ENCODE peak calls at places on chromosomes 12 and 14, in nine cellular contexts. One of them, this sample, is unnamed.

GRCh38 chr14:35806006-35806907 is 2.8 kb downstream of the RALGAPA1 start:
- DNase-seq in neural crest cell: no peak
- DNase-seq in GM20000: no peak
- DNase-seq in Caco-2: no peak
- DNase-seq in naive thymus-derived CD8-positive, alpha-beta T cell: no peak
- DNase-seq in ELF-1: no peak
- DNase-seq in stimulated activated CD8-positive, alpha-beta memory T cell treated with anti-CD3 and anti-CD28 coated beads, Interleukin-15, amount 100 ng/mL, for 4 hours: no peak
- DNase-seq in ELR: no peak
- DNase-seq in hypothalamus: no peak
- DNase-seq in this sample: no peak

GRCh38 chr14:102928412-102929348 is 6.2 kb downstream of the AMN start:
- DNase-seq in GM20000: peak; percentile 94
- DNase-seq in ELF-1: peak; percentile 71
- DNase-seq in hypothalamus: no peak
- DNase-seq in naive thymus-derived CD8-positive, alpha-beta T cell: peak; percentile 87
- DNase-seq in ELR: peak; percentile 54
- DNase-seq in Caco-2: peak; percentile 95
- DNase-seq in stimulated activated CD8-positive, alpha-beta memory T cell treated with anti-CD3 and anti-CD28 coated beads, Interleukin-15, amount 100 ng/mL, for 4 hours: peak; percentile 68
- DNase-seq in neural crest cell: peak; percentile 54
- DNase-seq in this sample: no peak

GRCh38 chr14:77638738-77639137 is 22.3 kb upstream of the SPTLC2 start:
- DNase-seq in neural crest cell: no peak
- DNase-seq in naive thymus-derived CD8-positive, alpha-beta T cell: no peak
- DNase-seq in Caco-2: no peak
- DNase-seq in GM20000: no peak
- DNase-seq in stimulated activated CD8-positive, alpha-beta memory T cell treated with anti-CD3 and anti-CD28 coated beads, Interleukin-15, amount 100 ng/mL, for 4 hours: no peak
- DNase-seq in ELR: peak; percentile 97
- DNase-seq in hypothalamus: no peak
- DNase-seq in ELF-1: peak; percentile 13
- DNase-seq in this sample: no peak

GRCh38 chr12:106358410-106359241 is 1.1 kb downstream of the POLR3B start:
- DNase-seq in stimulated activated CD8-positive, alpha-beta memory T cell treated with anti-CD3 and anti-CD28 coated beads, Interleukin-15, amount 100 ng/mL, for 4 hours: no peak
- DNase-seq in ELF-1: peak; percentile 7
- DNase-seq in ELR: peak; percentile 4
- DNase-seq in neural crest cell: no peak
- DNase-seq in GM20000: no peak
- DNase-seq in naive thymus-derived CD8-positive, alpha-beta T cell: no peak
- DNase-seq in Caco-2: peak; percentile 13
- DNase-seq in hypothalamus: no peak
- DNase-seq in this sample: no peak

GRCh38 chr14:62307844-62308243 is 545.6 kb downstream of the SNAPC1 start:
- DNase-seq in GM20000: no peak
- DNase-seq in hypothalamus: no peak
- DNase-seq in neural crest cell: no peak
- DNase-seq in Caco-2: no peak
- DNase-seq in ELR: no peak
- DNase-seq in stimulated activated CD8-positive, alpha-beta memory T cell treated with anti-CD3 and anti-CD28 coated beads, Interleukin-15, amount 100 ng/mL, for 4 hours: no peak
- DNase-seq in ELF-1: no peak
- DNase-seq in naive thymus-derived CD8-positive, alpha-beta T cell: no peak
- DNase-seq in this sample: no peak

GRCh38 chr14:68361231-68361630 is 431.6 kb downstream of the ZFP36L1 start:
- DNase-seq in stimulated activated CD8-positive, alpha-beta memory T cell treated with anti-CD3 and anti-CD28 coated beads, Interleukin-15, amount 100 ng/mL, for 4 hours: no peak
- DNase-seq in ELR: peak; percentile 72
- DNase-seq in neural crest cell: no peak
- DNase-seq in Caco-2: no peak
- DNase-seq in naive thymus-derived CD8-positive, alpha-beta T cell: no peak
- DNase-seq in GM20000: no peak
- DNase-seq in hypothalamus: no peak
- DNase-seq in ELF-1: no peak
- DNase-seq in this sample: no peak

GRCh38 chr14:77603654-77604270 is 12.7 kb downstream of the SPTLC2 start:
- DNase-seq in ELR: no peak
- DNase-seq in neural crest cell: no peak
- DNase-seq in naive thymus-derived CD8-positive, alpha-beta T cell: no peak
- DNase-seq in stimulated activated CD8-positive, alpha-beta memory T cell treated with anti-CD3 and anti-CD28 coated beads, Interleukin-15, amount 100 ng/mL, for 4 hours: no peak
- DNase-seq in ELF-1: no peak
- DNase-seq in Caco-2: peak; percentile 25
- DNase-seq in hypothalamus: no peak
- DNase-seq in GM20000: no peak
- DNase-seq in this sample: no peak

GRCh38 chr12:7868391-7868790 is 4.3 kb downstream of the SLC2A14 start:
- DNase-seq in stimulated activated CD8-positive, alpha-beta memory T cell treated with anti-CD3 and anti-CD28 coated beads, Interleukin-15, amount 100 ng/mL, for 4 hours: no peak
- DNase-seq in ELR: peak; percentile 15
- DNase-seq in naive thymus-derived CD8-positive, alpha-beta T cell: no peak
- DNase-seq in neural crest cell: no peak
- DNase-seq in hypothalamus: no peak
- DNase-seq in GM20000: no peak
- DNase-seq in Caco-2: no peak
- DNase-seq in ELF-1: no peak
- DNase-seq in this sample: no peak

GRCh38 chr12:120961604-120962486 is 16.5 kb upstream of the HNF1A start:
- DNase-seq in Caco-2: peak; percentile 82
- DNase-seq in hypothalamus: no peak
- DNase-seq in neural crest cell: no peak
- DNase-seq in ELR: no peak
- DNase-seq in ELF-1: no peak
- DNase-seq in GM20000: no peak
- DNase-seq in naive thymus-derived CD8-positive, alpha-beta T cell: no peak
- DNase-seq in stimulated activated CD8-positive, alpha-beta memory T cell treated with anti-CD3 and anti-CD28 coated beads, Interleukin-15, amount 100 ng/mL, for 4 hours: no peak
- DNase-seq in this sample: peak; percentile 86

GRCh38 chr14:92144708-92145107 is 22.9 kb downstream of the CPSF2 start:
- DNase-seq in GM20000: no peak
- DNase-seq in ELF-1: no peak
- DNase-seq in Caco-2: no peak
- DNase-seq in neural crest cell: no peak
- DNase-seq in naive thymus-derived CD8-positive, alpha-beta T cell: no peak
- DNase-seq in stimulated activated CD8-positive, alpha-beta memory T cell treated with anti-CD3 and anti-CD28 coated beads, Interleukin-15, amount 100 ng/mL, for 4 hours: no peak
- DNase-seq in ELR: peak; percentile 45
- DNase-seq in hypothalamus: no peak
- DNase-seq in this sample: no peak

GRCh38 chr14:74504874-74505617 is 11.5 kb downstream of the ISCA2 start:
- DNase-seq in ELF-1: no peak
- DNase-seq in Caco-2: no peak
- DNase-seq in neural crest cell: no peak
- DNase-seq in hypothalamus: no peak
- DNase-seq in GM20000: no peak
- DNase-seq in stimulated activated CD8-positive, alpha-beta memory T cell treated with anti-CD3 and anti-CD28 coated beads, Interleukin-15, amount 100 ng/mL, for 4 hours: no peak
- DNase-seq in ELR: no peak
- DNase-seq in naive thymus-derived CD8-positive, alpha-beta T cell: no peak
- DNase-seq in this sample: no peak

GRCh38 chr14:57417228-57417627 is 26.8 kb downstream of the NAA30 start:
- DNase-seq in GM20000: no peak
- DNase-seq in stimulated activated CD8-positive, alpha-beta memory T cell treated with anti-CD3 and anti-CD28 coated beads, Interleukin-15, amount 100 ng/mL, for 4 hours: no peak
- DNase-seq in neural crest cell: no peak
- DNase-seq in naive thymus-derived CD8-positive, alpha-beta T cell: no peak
- DNase-seq in Caco-2: no peak
- DNase-seq in ELF-1: no peak
- DNase-seq in hypothalamus: no peak
- DNase-seq in ELR: no peak
- DNase-seq in this sample: no peak

GRCh38 chr14:72810201-72810600 is 83.7 kb downstream of the DPF3 start:
- DNase-seq in ELF-1: no peak
- DNase-seq in stimulated activated CD8-positive, alpha-beta memory T cell treated with anti-CD3 and anti-CD28 coated beads, Interleukin-15, amount 100 ng/mL, for 4 hours: peak; percentile 66
- DNase-seq in neural crest cell: no peak
- DNase-seq in GM20000: no peak
- DNase-seq in Caco-2: no peak
- DNase-seq in naive thymus-derived CD8-positive, alpha-beta T cell: peak; percentile 44
- DNase-seq in hypothalamus: no peak
- DNase-seq in ELR: no peak
- DNase-seq in this sample: no peak

GRCh38 chr14:64500088-64500487 is 3.5 kb downstream of the ZBTB25 start:
- DNase-seq in ELR: no peak
- DNase-seq in GM20000: no peak
- DNase-seq in Caco-2: no peak
- DNase-seq in stimulated activated CD8-positive, alpha-beta memory T cell treated with anti-CD3 and anti-CD28 coated beads, Interleukin-15, amount 100 ng/mL, for 4 hours: no peak
- DNase-seq in hypothalamus: no peak
- DNase-seq in neural crest cell: no peak
- DNase-seq in naive thymus-derived CD8-positive, alpha-beta T cell: no peak
- DNase-seq in ELF-1: no peak
- DNase-seq in this sample: no peak

GRCh38 chr14:65790185-65790815 is 377.8 kb downstream of the FUT8 start:
- DNase-seq in naive thymus-derived CD8-positive, alpha-beta T cell: no peak
- DNase-seq in GM20000: no peak
- DNase-seq in ELR: no peak
- DNase-seq in hypothalamus: no peak
- DNase-seq in neural crest cell: no peak
- DNase-seq in Caco-2: no peak
- DNase-seq in stimulated activated CD8-positive, alpha-beta memory T cell treated with anti-CD3 and anti-CD28 coated beads, Interleukin-15, amount 100 ng/mL, for 4 hours: no peak
- DNase-seq in ELF-1: peak; percentile 37
- DNase-seq in this sample: peak; percentile 68

GRCh38 chr14:78313499-78313898 is 143.3 kb downstream of the NRXN3 start:
- DNase-seq in GM20000: no peak
- DNase-seq in hypothalamus: no peak
- DNase-seq in ELR: no peak
- DNase-seq in naive thymus-derived CD8-positive, alpha-beta T cell: no peak
- DNase-seq in ELF-1: no peak
- DNase-seq in stimulated activated CD8-positive, alpha-beta memory T cell treated with anti-CD3 and anti-CD28 coated beads, Interleukin-15, amount 100 ng/mL, for 4 hours: no peak
- DNase-seq in neural crest cell: no peak
- DNase-seq in Caco-2: no peak
- DNase-seq in this sample: no peak

GRCh38 chr12:127293507-127294310 is 973.3 kb upstream of the TMEM132C start:
- DNase-seq in Caco-2: peak; percentile 59
- DNase-seq in ELR: peak; percentile 81
- DNase-seq in naive thymus-derived CD8-positive, alpha-beta T cell: no peak
- DNase-seq in hypothalamus: no peak
- DNase-seq in neural crest cell: peak; percentile 69
- DNase-seq in GM20000: no peak
- DNase-seq in ELF-1: peak; percentile 27
- DNase-seq in stimulated activated CD8-positive, alpha-beta memory T cell treated with anti-CD3 and anti-CD28 coated beads, Interleukin-15, amount 100 ng/mL, for 4 hours: no peak
- DNase-seq in this sample: no peak

GRCh38 chr14:103314496-103315277 is 19.4 kb upstream of the EIF5 start:
- DNase-seq in neural crest cell: no peak
- DNase-seq in hypothalamus: no peak
- DNase-seq in Caco-2: no peak
- DNase-seq in GM20000: no peak
- DNase-seq in ELF-1: no peak
- DNase-seq in naive thymus-derived CD8-positive, alpha-beta T cell: no peak
- DNase-seq in stimulated activated CD8-positive, alpha-beta memory T cell treated with anti-CD3 and anti-CD28 coated beads, Interleukin-15, amount 100 ng/mL, for 4 hours: no peak
- DNase-seq in ELR: no peak
- DNase-seq in this sample: no peak

GRCh38 chr14:70045715-70046535 is 142.8 kb downstream of the SLC8A3 start:
- DNase-seq in ELF-1: peak; percentile 83
- DNase-seq in neural crest cell: peak; percentile 62
- DNase-seq in ELR: peak; percentile 67
- DNase-seq in hypothalamus: peak; percentile 5
- DNase-seq in Caco-2: peak; percentile 64
- DNase-seq in naive thymus-derived CD8-positive, alpha-beta T cell: no peak
- DNase-seq in stimulated activated CD8-positive, alpha-beta memory T cell treated with anti-CD3 and anti-CD28 coated beads, Interleukin-15, amount 100 ng/mL, for 4 hours: no peak
- DNase-seq in GM20000: peak; percentile 16
- DNase-seq in this sample: no peak

GRCh38 chr12:102535306-102535705 is 54.9 kb upstream of the IGF1 start:
- DNase-seq in Caco-2: no peak
- DNase-seq in neural crest cell: no peak
- DNase-seq in ELR: no peak
- DNase-seq in ELF-1: no peak
- DNase-seq in naive thymus-derived CD8-positive, alpha-beta T cell: no peak
- DNase-seq in hypothalamus: no peak
- DNase-seq in GM20000: no peak
- DNase-seq in stimulated activated CD8-positive, alpha-beta memory T cell treated with anti-CD3 and anti-CD28 coated beads, Interleukin-15, amount 100 ng/mL, for 4 hours: no peak
- DNase-seq in this sample: no peak

GRCh38 chr12:122981036-122981471 is 573 bp downstream of the ARL6IP4 start:
- DNase-seq in ELF-1: peak; percentile 48
- DNase-seq in GM20000: peak; percentile 48
- DNase-seq in hypothalamus: no peak
- DNase-seq in ELR: peak; percentile 46
- DNase-seq in Caco-2: peak; percentile 44
- DNase-seq in stimulated activated CD8-positive, alpha-beta memory T cell treated with anti-CD3 and anti-CD28 coated beads, Interleukin-15, amount 100 ng/mL, for 4 hours: no peak
- DNase-seq in naive thymus-derived CD8-positive, alpha-beta T cell: no peak
- DNase-seq in neural crest cell: no peak
- DNase-seq in this sample: no peak